ENCODE peak calls at places on chromosomes 11 and 22, in six cellular contexts. W, R, C, P, X and U are unnamed samples.

GRCh38 chr11:118180300-118180703 is 3.9 kb upstream of the SCN2B start:
- DNase-seq in R (peak; percentile 61), W (peak; percentile 49), C (peak; percentile 92), P (no peak), X (no peak), U (peak; percentile 33)

GRCh38 chr11:3043315-3043871 is 13.8 kb downstream of the CARS1 start:
- DNase-seq in X (peak; percentile 40), R (no peak), C (peak; percentile 88), W (peak; percentile 90), P (no peak), U (peak; percentile 91)

GRCh38 chr11:85787809-85788805 is 22.8 kb downstream of the SYTL2 start:
- DNase-seq in W (peak; percentile 25), X (no peak), C (no peak), P (peak; percentile 42), R (peak; percentile 71), U (peak; percentile 15)

GRCh38 chr11:114145166-114145695 is 85.7 kb downstream of the ZBTB16 start:
- DNase-seq in W (no peak), P (no peak), R (no peak), X (no peak), C (no peak), U (no peak)

GRCh38 chr22:23215294-23216204 is 35.2 kb downstream of the BCR start:
- DNase-seq in P (peak; percentile 64), R (no peak), X (no peak), C (no peak), W (peak; percentile 50), U (peak; percentile 40)

GRCh38 chr11:65555693-65556231 is 2.4 kb downstream of the LTBP3 start:
- DNase-seq in R (peak; percentile 80), X (peak; percentile 77), W (no peak), C (peak; percentile 85), P (peak; percentile 88), U (peak; percentile 95)

GRCh38 chr11:3831378-3832239 is 9.2 kb downstream of the RHOG start:
- DNase-seq in P (no peak), C (peak; percentile 69), X (no peak), W (no peak), R (no peak), U (no peak)

GRCh38 chr11:117668291-117668690 is 128.7 kb downstream of the DSCAML1 start:
- DNase-seq in W (no peak), P (no peak), C (no peak), X (no peak), R (no peak), U (no peak)

GRCh38 chr22:43289976-43290663 is 53.1 kb downstream of the SCUBE1 start:
- DNase-seq in W (peak; percentile 18), X (peak; percentile 56), P (peak; percentile 11), R (no peak), C (no peak), U (peak; percentile 54)

GRCh38 chr11:115135936-115136335 is 368.3 kb downstream of the CADM1 start:
- DNase-seq in X (no peak), R (no peak), C (no peak), P (no peak), W (no peak), U (no peak)

GRCh38 chr11:19853901-19854300 is 141.3 kb downstream of the NAV2 start:
- DNase-seq in X (no peak), W (no peak), R (no peak), C (no peak), P (peak; percentile 29), U (no peak)

GRCh38 chr22:31538815-31539214 is 42.5 kb downstream of the SFI1 start:
- DNase-seq in X (no peak), P (no peak), C (no peak), R (no peak), W (no peak), U (no peak)

GRCh38 chr11:116071241-116071640 is 567.0 kb upstream of the CADM1 start:
- DNase-seq in P (no peak), W (no peak), X (no peak), R (no peak), C (no peak), U (no peak)

DNA sequence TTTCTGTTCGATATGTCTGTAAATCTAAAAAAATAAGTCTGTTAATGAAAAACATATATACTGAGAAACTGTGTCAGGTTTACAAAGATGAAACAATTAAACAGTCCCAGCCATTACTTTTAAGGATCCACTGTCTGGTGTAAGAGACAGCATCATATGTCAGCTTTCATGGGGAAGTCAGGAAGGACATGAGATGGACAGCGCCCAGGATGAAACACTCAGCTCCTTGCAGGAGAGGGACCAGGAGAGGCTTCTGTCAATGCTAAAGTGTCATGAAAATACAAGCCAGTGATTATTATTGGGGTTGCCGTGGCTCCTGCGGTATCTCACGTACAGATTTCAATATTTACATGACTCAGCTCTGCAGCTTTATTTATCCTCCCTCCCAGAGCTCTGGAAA is 1524.6 kb downstream of the TBC1D22A start:
- DNase-seq in W (no peak), C (no peak), R (no peak), X (no peak), P (no peak), U (no peak)
- H3K36me3 ChIP-seq in W (no peaks in the 10 kb centered on the region), C (no peaks in the 10 kb centered on the region), R (no peaks in the 10 kb centered on the region), X (no peaks in the 10 kb centered on the region), P (no peaks in the 10 kb centered on the region), U (no peaks in the 10 kb centered on the region)

DNA sequence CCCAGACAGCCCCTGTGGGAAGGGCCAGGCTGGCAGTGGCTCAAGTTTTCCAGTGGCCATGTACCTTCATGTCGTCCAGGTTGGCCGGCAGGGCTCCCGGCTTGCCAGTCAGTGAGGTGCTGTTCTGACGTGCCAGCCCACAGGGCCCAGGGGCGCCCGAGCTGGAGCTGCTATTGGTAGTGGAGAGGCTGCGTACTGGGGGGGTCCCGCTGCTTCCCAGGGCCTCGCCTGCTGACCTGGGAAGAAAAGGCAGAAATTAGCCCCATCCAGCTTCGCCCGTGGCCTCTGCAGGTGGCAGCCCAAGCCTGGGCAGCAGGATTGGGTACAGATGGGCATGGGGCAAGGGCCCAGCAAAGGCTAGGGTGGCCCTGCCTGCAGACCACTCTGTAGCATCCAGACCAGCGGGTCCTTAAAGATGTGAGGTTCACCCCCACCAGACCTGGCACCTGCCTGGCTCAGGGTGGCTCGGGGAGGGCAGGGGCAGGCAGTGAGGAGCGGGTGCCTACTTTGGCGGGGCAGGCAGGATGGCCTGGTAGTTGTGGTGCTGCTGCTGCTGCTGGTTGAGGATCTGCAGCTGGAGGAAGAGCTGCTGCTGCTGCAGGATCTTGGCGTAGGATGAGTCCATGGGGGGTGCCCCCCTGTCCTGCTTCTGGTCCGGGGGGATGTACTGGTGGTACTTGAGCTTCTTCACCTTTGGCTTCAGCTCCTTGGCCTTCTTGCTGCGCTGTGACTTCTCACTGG is 50.1 kb downstream of the SGSM3 start:
- DNase-seq in R (no peak), W (no peak), P (no peak), X (no peak), C (no peak), U (no peak)
- H3K36me3 ChIP-seq in R (no peaks in the 10 kb centered on the region), W (no peaks in the 10 kb centered on the region), P (peaks cover 89% of the 10 kb centered on the region), X (peaks cover 99% of the 10 kb centered on the region), C (no peaks in the 10 kb centered on the region), U (peaks cover 5% of the 10 kb centered on the region)

GRCh38 chr22:50696251-50696798 is 23.7 kb downstream of the SHANK3 start:
- DNase-seq in W (no peak), P (no peak), C (peak; percentile 14), R (no peak), X (no peak), U (no peak)
- H3K36me3 ChIP-seq in W (no peaks in the 10 kb centered on the region), P (no peaks in the 10 kb centered on the region), C (no peaks in the 10 kb centered on the region), R (no peaks in the 10 kb centered on the region), X (peaks cover 5% of the 10 kb centered on the region), U (no peaks in the 10 kb centered on the region)

DNA sequence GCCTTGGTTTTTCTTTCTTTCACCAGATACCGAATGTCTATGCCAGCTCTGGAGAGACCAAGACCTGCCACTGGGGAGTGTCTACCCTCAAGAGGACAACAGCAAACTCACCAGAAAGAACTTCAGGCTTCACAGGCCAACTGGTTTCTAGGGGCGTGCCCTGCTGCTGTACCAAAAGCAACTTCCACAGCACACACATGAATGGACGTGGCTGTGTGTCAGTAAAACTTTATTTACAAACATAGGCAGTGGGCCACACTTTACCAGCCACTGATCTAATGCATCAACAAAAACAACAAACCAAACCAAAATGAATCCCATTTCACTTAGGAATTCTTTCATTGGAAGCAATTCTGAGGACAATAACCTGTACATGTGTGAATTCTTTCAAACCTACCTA is 16.7 kb downstream of the DEAF1 start:
- DNase-seq in C (no peak), P (no peak), W (no peak), X (no peak), R (no peak), U (no peak)
- H3K36me3 ChIP-seq in C (peaks cover 2% of the 10 kb centered on the region), P (peaks cover 52% of the 10 kb centered on the region), W (peaks cover 5% of the 10 kb centered on the region), X (peaks cover 75% of the 10 kb centered on the region), R (no peaks in the 10 kb centered on the region), U (peaks cover 15% of the 10 kb centered on the region)

GRCh38 chr22:50284479-50284878 is 14.3 kb upstream of the MAPK11 start:
- DNase-seq in X (no peak), R (no peak), W (no peak), C (no peak), P (no peak), U (no peak)

GRCh38 chr22:50285568-50286229 is 15.5 kb upstream of the MAPK11 start:
- DNase-seq in P (no peak), W (no peak), X (no peak), C (no peak), R (no peak), U (no peak)

GRCh38 chr22:50287731-50288130 is 17.6 kb upstream of the MAPK11 start:
- DNase-seq in P (no peak), C (no peak), X (no peak), W (no peak), R (no peak), U (no peak)

GRCh38 chr22:50286701-50287318 is 16.6 kb upstream of the MAPK11 start:
- DNase-seq in P (no peak), X (no peak), R (no peak), W (no peak), C (no peak), U (no peak)

GRCh38 chr22:50286275-50286674 is 16.1 kb upstream of the MAPK11 start:
- DNase-seq in P (no peak), C (no peak), X (no peak), R (no peak), W (no peak), U (no peak)
- H3K36me3 ChIP-seq in P (peaks cover 86% of the 10 kb centered on the region), C (no peaks in the 10 kb centered on the region), X (peaks cover 97% of the 10 kb centered on the region), R (no peaks in the 10 kb centered on the region), W (peaks cover 17% of the 10 kb centered on the region), U (peaks cover 22% of the 10 kb centered on the region)

GRCh38 chr11:106082096-106082495 is 4.6 kb downstream of the AASDHPPT start:
- DNase-seq in P (no peak), R (no peak), C (no peak), X (no peak), W (no peak), U (no peak)
- H3K36me3 ChIP-seq in P (peaks cover 16% of the 10 kb centered on the region), R (no peaks in the 10 kb centered on the region), C (no peaks in the 10 kb centered on the region), X (peaks cover 4% of the 10 kb centered on the region), W (no peaks in the 10 kb centered on the region), U (peaks cover 33% of the 10 kb centered on the region)

GRCh38 chr11:120798854-120799253 is 225.0 kb upstream of the TBCEL start:
- DNase-seq in X (no peak), P (no peak), C (no peak), R (no peak), W (no peak), U (no peak)

GRCh38 chr11:120805960-120806555 is 217.8 kb upstream of the TBCEL start:
- DNase-seq in X (no peak), R (no peak), P (no peak), C (no peak), W (no peak), U (no peak)

GRCh38 chr11:120800206-120800605 is 223.7 kb upstream of the TBCEL start:
- DNase-seq in X (no peak), P (no peak), C (no peak), W (no peak), R (no peak), U (no peak)

GRCh38 chr11:120797133-120797532 is 226.8 kb upstream of the TBCEL start:
- DNase-seq in R (no peak), C (no peak), X (no peak), P (no peak), W (no peak), U (no peak)

GRCh38 chr11:120801801-120802689 is 221.9 kb upstream of the TBCEL start:
- DNase-seq in P (peak; percentile 50), X (peak; percentile 58), R (peak; percentile 85), W (peak; percentile 57), C (peak; percentile 42), U (peak; percentile 68)
- H3K36me3 ChIP-seq in P (no peaks in the 10 kb centered on the region), X (no peaks in the 10 kb centered on the region), R (no peaks in the 10 kb centered on the region), W (no peaks in the 10 kb centered on the region), C (no peaks in the 10 kb centered on the region), U (no peaks in the 10 kb centered on the region)